ENCODE peak calls at places on chromosomes 4 and X, in eight cellular contexts. L is choroid plexus epithelial cell, I is thyroid gland, V is H1, A is right lobe of liver, H is fibroblast of the aortic adventitia, K is lower leg skin, S is heart left ventricle. T is an unnamed sample.

GRCh38 chr4:69888336-69888735 is 28.4 kb upstream of the SULT1E1 start:
- DNase-seq in L (peak), I (no peak), V (no peak), A (no peak), H (peak), K (no peak), S (no peak), T (no peak)

GRCh38 chr4:76251448-76252270 is at the start of gene FAM47E:
- DNase-seq in L (peak), I (peak), V (peak), A (peak), H (no peak), K (peak), S (peak), T (peak)

GRCh38 chr4:20075479-20075878 is 176.2 kb upstream of the SLIT2 start:
- DNase-seq in L (peak), I (no peak), V (no peak), A (no peak), H (peak), K (no peak), S (no peak), T (peak)

GRCh38 chrX:68415289-68415688 is 18.0 kb downstream of the OPHN1 start:
- DNase-seq in L (peak), I (no peak), V (no peak), A (no peak), H (peak), K (no peak), S (peak), T (peak)

GRCh38 chr4:134560728-134561127 is 359.1 kb upstream of the PABPC4L start:
- DNase-seq in L (no peak), I (no peak), V (no peak), A (no peak), H (no peak), K (no peak), S (no peak), T (no peak)

GRCh38 chr4:37132351-37132989 is 112.1 kb upstream of the NWD2 start:
- DNase-seq in L (no peak), I (no peak), V (no peak), A (no peak), H (no peak), K (no peak), S (no peak), T (no peak)

GRCh38 chr4:95867919-95868318 is 28.0 kb downstream of the PDHA2 start:
- DNase-seq in L (peak), I (no peak), V (no peak), A (no peak), H (peak), K (no peak), S (no peak), T (peak)

GRCh38 chr4:13922873-13923645 is 295.5 kb upstream of the BOD1L1 start:
- DNase-seq in L (no peak), I (no peak), V (no peak), A (no peak), H (no peak), K (no peak), S (no peak), T (no peak)

GRCh38 chrX:5876984-5877655 is 351.5 kb downstream of the NLGN4X start:
- DNase-seq in L (no peak), I (peak), V (peak), A (no peak), H (no peak), K (no peak), S (no peak), T (peak)

GRCh38 chr4:107120661-107121060 is 84.5 kb upstream of the DKK2 start:
- DNase-seq in L (peak), I (no peak), V (no peak), A (no peak), H (no peak), K (no peak), S (no peak), T (no peak)
- H3K4me3 ChIP-seq in L (no peak), I (no peak), V (no peak), A (no peak), H (no peak), K (no peak), S (no peak), T (no peak)

DNA sequence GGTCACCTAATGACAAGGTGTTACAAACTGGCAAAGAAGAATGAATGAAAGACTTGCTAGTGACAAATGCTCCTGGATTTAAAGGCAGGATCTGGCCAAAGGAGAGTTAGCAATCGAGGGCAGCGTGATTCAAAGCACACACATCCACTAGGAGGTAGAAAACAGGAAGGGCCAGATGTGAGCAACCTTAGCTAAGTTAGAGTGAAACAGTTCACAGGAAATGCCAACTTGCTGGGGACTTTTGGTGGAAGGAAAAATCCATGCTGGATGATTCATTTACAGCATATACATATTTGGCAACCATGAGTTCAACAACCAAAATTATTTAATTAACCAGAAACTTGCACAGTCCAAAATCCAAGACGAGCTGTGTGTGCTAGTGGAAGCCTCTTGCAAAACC is 276.9 kb downstream of the PTTG2 start:
- DNase-seq in L (peak), I (no peak), V (no peak), A (no peak), H (peak), K (no peak), S (no peak), T (peak)
- TF ChIP-seq CTCF in L (no peak), I (no peak), V (no peak), A (no peak), H (no peak), K (no peak), S (no peak), T (no peak)

DNA sequence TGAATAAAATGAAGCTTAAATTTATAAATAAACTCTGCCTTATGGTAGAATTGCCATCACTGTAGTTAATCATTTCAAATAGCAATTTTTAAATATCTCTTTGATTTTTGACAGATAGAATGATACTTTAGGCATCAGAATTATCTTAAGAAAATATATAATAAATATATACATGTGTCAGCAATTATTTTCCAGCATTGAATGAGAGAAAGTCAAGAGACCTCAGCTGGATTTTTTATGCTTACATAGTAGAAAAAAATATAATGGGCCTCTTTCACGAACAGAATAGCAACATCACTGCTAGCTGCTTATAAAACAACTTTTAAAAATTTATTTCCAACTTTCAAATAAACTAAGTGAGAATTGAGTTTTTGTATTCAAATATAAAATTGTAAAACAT is 424.0 kb upstream of the MAGEB16 start:
- DNase-seq in L (no peak), I (no peak), V (no peak), A (no peak), H (no peak), K (no peak), S (no peak), T (no peak)
- H3K4me3 ChIP-seq in L (no peak), I (no peak), V (no peak), A (no peak), H (no peak), K (no peak), S (no peak), T (no peak)

GRCh38 chr4:4852591-4853362 is 6.7 kb upstream of the MSX1 start:
- DNase-seq in L (peak), I (no peak), V (peak), A (no peak), H (peak), K (no peak), S (no peak), T (peak)
- TF ChIP-seq CTCF in L (peak), I (no peak), V (peak), A (no peak), H (peak), K (no peak), S (no peak), T (peak)

GRCh38 chrX:108091878-108092291 is 307 bp downstream of the ATG4A start:
- DNase-seq in L (no peak), I (no peak), V (no peak), A (no peak), H (peak), K (no peak), S (no peak), T (no peak)
- H3K4me3 ChIP-seq in L (peak), I (peak), V (peak), A (peak), H (peak), K (peak), S (peak), T (peak)

GRCh38 chr4:105587851-105588250 is 35.4 kb downstream of the ARHGEF38 start:
- DNase-seq in L (no peak), I (no peak), V (no peak), A (no peak), H (no peak), K (no peak), S (no peak), T (no peak)
- TF ChIP-seq CTCF in L (no peak), I (no peak), V (no peak), A (no peak), H (no peak), K (no peak), S (no peak), T (no peak)

GRCh38 chrX:140563893-140564292 is 59.0 kb upstream of the SOX3 start:
- DNase-seq in L (peak), I (no peak), V (no peak), A (no peak), H (no peak), K (no peak), S (no peak), T (no peak)
- H3K4me3 ChIP-seq in L (no peak), I (no peak), V (no peak), A (no peak), H (no peak), K (no peak), S (no peak), T (no peak)

GRCh38 chr4:1365271-1366178 is 18.5 kb downstream of the UVSSA start:
- DNase-seq in L (no peak), I (peak), V (no peak), A (peak), H (no peak), K (no peak), S (no peak), T (no peak)
- TF ChIP-seq CTCF in L (no peak), I (no peak), V (peak), A (no peak), H (no peak), K (no peak), S (no peak), T (no peak)

GRCh38 chr4:145502809-145503208 is 21.2 kb downstream of the SMAD1 start:
- DNase-seq in L (no peak), I (no peak), V (no peak), A (no peak), H (no peak), K (no peak), S (no peak), T (no peak)

GRCh38 chr4:145511913-145512522 is 30.4 kb downstream of the SMAD1 start:
- DNase-seq in L (peak), I (no peak), V (no peak), A (no peak), H (peak), K (no peak), S (no peak), T (no peak)

GRCh38 chr4:145503486-145504072 is 21.9 kb downstream of the SMAD1 start:
- DNase-seq in L (no peak), I (no peak), V (no peak), A (no peak), H (no peak), K (no peak), S (no peak), T (no peak)

GRCh38 chr4:145505945-145506344 is 24.3 kb downstream of the SMAD1 start:
- DNase-seq in L (no peak), I (no peak), V (no peak), A (no peak), H (no peak), K (no peak), S (no peak), T (no peak)

GRCh38 chr4:145507636-145508035 is 26.0 kb downstream of the SMAD1 start:
- DNase-seq in L (peak), I (no peak), V (no peak), A (no peak), H (peak), K (no peak), S (no peak), T (peak)
- H3K4me3 ChIP-seq in L (no peak), I (no peak), V (no peak), A (no peak), H (no peak), K (no peak), S (no peak), T (no peak)

T was measured in astrocyte of the spinal cord.